ENCODE peak calls at places on chromosomes 3 and 15, in nine cellular contexts. V is uterus; D is stimulated activated CD8-positive, alpha-beta memory T cell treated with anti-CD3 and anti-CD28 coated beads, Interleukin-15, amount 100 ng/mL, for 1 hour; M is GM12864; T is activated T-cell treated with anti-CD3 and anti-CD28 coated beads, Interleukin-2, amount 50 U/mL, for 1 hour; A is H7; U is activated CD4-positive, alpha-beta T cell treated with anti-CD3 and anti-CD28 coated beads, Interleukin-2, amount 50 U/mL, for 1 hour; S is naive thymus-derived CD8-positive, alpha-beta T cell; W is stimulated activated CD4-positive, alpha-beta T cell treated with anti-CD3 and anti-CD28 coated beads, Interleukin-2, amount 100 ng/mL, for 24 hours. B is an unnamed sample.
A peak's percentile ranks its signal among the peaks of the same experiment; 100 is the strongest.

GRCh38 chr3:175585898-175586297 is 726.8 kb downstream of the NAALADL2 start:
- DNase-seq in V (no peak), D (no peak), M (no peak), T (no peak), A (no peak), U (no peak), S (no peak), W (no peak), B (no peak)

GRCh38 chr3:151795276-151795675 is 18.6 kb upstream of the AADAC start:
- DNase-seq in V (no peak), D (no peak), M (no peak), T (no peak), A (no peak), U (no peak), S (no peak), W (no peak), B (no peak)

GRCh38 chr3:196712514-196713413 is 587 bp downstream of the PIGX start:
- DNase-seq in V (peak; percentile 54), D (no peak), M (no peak), T (no peak), A (no peak), U (peak; percentile 65), S (no peak), W (peak; percentile 75), B (no peak)

GRCh38 chr3:126752303-126753190 is 48.5 kb downstream of the CHCHD6 start:
- DNase-seq in V (peak; percentile 62), D (no peak), M (peak; percentile 18), T (peak; percentile 38), A (peak; percentile 85), U (peak; percentile 18), S (peak; percentile 27), W (peak; percentile 45), B (no peak)

GRCh38 chr15:73686781-73687256 is 2.6 kb downstream of the CD276 start:
- DNase-seq in V (no peak), D (no peak), M (no peak), T (no peak), A (no peak), U (no peak), S (no peak), W (no peak), B (no peak)

GRCh38 chr3:87359807-87360206 is 83.4 kb upstream of the POU1F1 start:
- DNase-seq in V (no peak), D (no peak), M (no peak), T (no peak), A (no peak), U (no peak), S (no peak), W (no peak), B (no peak)

GRCh38 chr3:129196601-129197000 is 12.9 kb upstream of the CNBP start:
- DNase-seq in V (no peak), D (no peak), M (no peak), T (no peak), A (no peak), U (no peak), S (no peak), W (no peak), B (no peak)

GRCh38 chr15:100856847-100857246 is 22.8 kb upstream of the ALDH1A3 start:
- DNase-seq in V (no peak), D (no peak), M (no peak), T (no peak), A (no peak), U (no peak), S (no peak), W (no peak), B (no peak)

GRCh38 chr3:66153471-66153870 is 67.3 kb upstream of the SLC25A26 start:
- DNase-seq in V (no peak), D (no peak), M (no peak), T (no peak), A (no peak), U (no peak), S (no peak), W (no peak), B (no peak)

GRCh38 chr3:12369598-12369997 is 80.7 kb downstream of the PPARG start:
- DNase-seq in V (no peak), D (no peak), M (no peak), T (no peak), A (no peak), U (no peak), S (no peak), W (no peak), B (no peak)

B was measured in stimulated activated naive CD4-positive, alpha-beta T cell.